ENCODE peak calls at places on chromosomes 5 and 9, in five cellular contexts. S, R, B, O and C are unnamed samples.

GRCh38 chr9:79196606-79197005 is 375.2 kb upstream of the TLE4 start:
- DNase-seq in R (no peak), S (no peak), B (no peak), O (no peak), C (no peak)

GRCh38 chr5:95009812-95010211 is 275.1 kb downstream of the MCTP1 start:
- DNase-seq in O (no peak), S (no peak), R (no peak), B (no peak), C (no peak)

GRCh38 chr5:129963359-129963758 is 59.1 kb downstream of the CHSY3 start:
- DNase-seq in S (no peak), R (no peak), O (no peak), B (no peak), C (no peak)

GRCh38 chr5:140145818-140146522 is 20.2 kb downstream of the IGIP start:
- DNase-seq in O (peak; percentile 78), S (peak; percentile 78), R (peak; percentile 35), B (peak; percentile 49), C (peak; percentile 75)

GRCh38 chr5:93724791-93725190 is 16.6 kb downstream of the POU5F2 start:
- DNase-seq in O (no peak), R (no peak), S (no peak), B (no peak), C (no peak)

GRCh38 chr5:96633820-96634219 is 28.4 kb upstream of the CAST start:
- DNase-seq in B (no peak), S (no peak), O (no peak), R (no peak), C (no peak)

GRCh38 chr5:123929055-123929474 is 417.1 kb downstream of the CSNK1G3 start:
- DNase-seq in B (no peak), S (no peak), R (no peak), O (no peak), C (no peak)

GRCh38 chr5:37838152-37838932 is 1.5 kb downstream of the GDNF start:
- DNase-seq in S (no peak), R (no peak), O (peak; percentile 18), B (peak; percentile 24), C (no peak)

GRCh38 chr9:110370316-110370715 is 32.7 kb upstream of the TXNDC8 start:
- DNase-seq in S (no peak), R (no peak), O (no peak), B (no peak), C (no peak)

GRCh38 chr9:125203259-125203658 is 2.9 kb downstream of the RABEPK start:
- DNase-seq in B (no peak), S (no peak), R (no peak), O (no peak), C (no peak)

GRCh38 chr9:114678847-114679246 is 3.1 kb downstream of the TEX48 start:
- DNase-seq in S (no peak), O (no peak), R (no peak), B (no peak), C (no peak)

GRCh38 chr5:72363146-72363802 is 43.1 kb downstream of the PTCD2 start:
- DNase-seq in R (no peak), B (peak; percentile 32), O (no peak), S (no peak), C (no peak)

GRCh38 chr9:79952401-79952800 is 380.6 kb downstream of the TLE4 start:
- DNase-seq in S (no peak), R (no peak), B (no peak), O (no peak), C (no peak)

GRCh38 chr5:151703227-151703626 is 16.5 kb upstream of the SPARC start:
- DNase-seq in R (no peak), B (no peak), O (no peak), S (no peak), C (no peak)

GRCh38 chr9:92714787-92715487 is 45.0 kb upstream of the IPPK start:
- DNase-seq in R (no peak), O (peak; percentile 48), B (no peak), S (no peak), C (peak; percentile 44)

GRCh38 chr9:3525088-3525835 is 539 bp downstream of the RFX3 start:
- DNase-seq in B (no peak), R (no peak), O (no peak), S (no peak), C (no peak)

GRCh38 chr9:99451121-99451606 is 229.1 kb downstream of the SEC61B start:
- DNase-seq in R (no peak), S (peak; percentile 56), O (no peak), B (peak; percentile 33), C (no peak)

GRCh38 chr5:157870837-157871834 is 12.2 kb upstream of the CLINT1 start:
- DNase-seq in B (no peak), O (no peak), R (no peak), S (no peak), C (no peak)

GRCh38 chr9:96581823-96582598 is 37.6 kb downstream of the CDC14B start:
- DNase-seq in O (no peak), R (no peak), B (no peak), S (no peak), C (no peak)